ENCODE peak calls at places on chromosomes 1 and 21, in six cellular contexts. T is fibroblast of lung, F is epithelial cell of esophagus, Y is body of pancreas, S is progenitor cell of endocrine pancreas, P is cardiac fibroblast. B is an unnamed sample.

GRCh38 chr1:10451286-10451685 is 1.5 kb downstream of the CORT start:
- DNase-seq in T (peak), F (no peak), Y (no peak), S (no peak), P (peak), B (peak)

GRCh38 chr1:40801742-40802077 is 18.1 kb downstream of the KCNQ4 start:
- DNase-seq in T (no peak), F (no peak), Y (no peak), S (no peak), P (no peak), B (no peak)

GRCh38 chr1:232551281-232551835 is 78.6 kb downstream of the SIPA1L2 start:
- DNase-seq in T (peak), F (no peak), Y (no peak), S (no peak), P (no peak), B (no peak)

GRCh38 chr1:12600880-12601633 is 17.0 kb downstream of the DHRS3 start:
- DNase-seq in T (no peak), F (peak), Y (peak), S (no peak), P (no peak), B (peak)

GRCh38 chr21:35041122-35041521 is 8.0 kb downstream of the RUNX1 start:
- DNase-seq in T (no peak), F (no peak), Y (no peak), S (no peak), P (no peak), B (no peak)

GRCh38 chr1:65170511-65171142 is 22.6 kb downstream of the AK4 start:
- DNase-seq in T (no peak), F (peak), Y (peak), S (no peak), P (peak), B (peak)

GRCh38 chr1:145690587-145691558 is 16.3 kb downstream of the PDZK1 start:
- DNase-seq in T (peak), F (peak), Y (no peak), S (no peak), P (peak), B (peak)

GRCh38 chr1:170676628-170677027 is 12.7 kb downstream of the PRRX1 start:
- DNase-seq in T (peak), F (no peak), Y (no peak), S (no peak), P (peak), B (peak)

GRCh38 chr1:212749924-212750535 is 41.5 kb downstream of the NSL1 start:
- DNase-seq in T (peak), F (peak), Y (no peak), S (no peak), P (peak), B (peak)

GRCh38 chr1:17119744-17120482 is 662 bp upstream of the PADI2 start:
- DNase-seq in T (no peak), F (no peak), Y (no peak), S (no peak), P (no peak), B (no peak)

GRCh38 chr1:212699104-212699838 is 369 bp downstream of the BATF3 start:
- DNase-seq in T (peak), F (peak), Y (peak), S (peak), P (peak), B (no peak)

GRCh38 chr1:202237052-202237451 is 43.5 kb downstream of the LGR6 start:
- DNase-seq in T (no peak), F (peak), Y (no peak), S (peak), P (no peak), B (no peak)
- TF ChIP-seq CTCF in T (peak), F (peak), Y (peak), S (peak), P (peak), B (peak)

GRCh38 chr1:111441573-111442192 is 7.4 kb downstream of the WDR77 start:
- DNase-seq in T (peak), F (peak), Y (no peak), S (peak), P (peak), B (no peak)
- TF ChIP-seq CTCF in T (peak), F (peak), Y (peak), S (peak), P (peak), B (peak)

GRCh38 chr1:225809842-225810578 is at the start of gene EPHX1:
- DNase-seq in T (peak), F (peak), Y (peak), S (peak), P (peak), B (peak)
- TF ChIP-seq CTCF in T (peak), F (no peak), Y (peak), S (peak), P (peak), B (peak)

DNA sequence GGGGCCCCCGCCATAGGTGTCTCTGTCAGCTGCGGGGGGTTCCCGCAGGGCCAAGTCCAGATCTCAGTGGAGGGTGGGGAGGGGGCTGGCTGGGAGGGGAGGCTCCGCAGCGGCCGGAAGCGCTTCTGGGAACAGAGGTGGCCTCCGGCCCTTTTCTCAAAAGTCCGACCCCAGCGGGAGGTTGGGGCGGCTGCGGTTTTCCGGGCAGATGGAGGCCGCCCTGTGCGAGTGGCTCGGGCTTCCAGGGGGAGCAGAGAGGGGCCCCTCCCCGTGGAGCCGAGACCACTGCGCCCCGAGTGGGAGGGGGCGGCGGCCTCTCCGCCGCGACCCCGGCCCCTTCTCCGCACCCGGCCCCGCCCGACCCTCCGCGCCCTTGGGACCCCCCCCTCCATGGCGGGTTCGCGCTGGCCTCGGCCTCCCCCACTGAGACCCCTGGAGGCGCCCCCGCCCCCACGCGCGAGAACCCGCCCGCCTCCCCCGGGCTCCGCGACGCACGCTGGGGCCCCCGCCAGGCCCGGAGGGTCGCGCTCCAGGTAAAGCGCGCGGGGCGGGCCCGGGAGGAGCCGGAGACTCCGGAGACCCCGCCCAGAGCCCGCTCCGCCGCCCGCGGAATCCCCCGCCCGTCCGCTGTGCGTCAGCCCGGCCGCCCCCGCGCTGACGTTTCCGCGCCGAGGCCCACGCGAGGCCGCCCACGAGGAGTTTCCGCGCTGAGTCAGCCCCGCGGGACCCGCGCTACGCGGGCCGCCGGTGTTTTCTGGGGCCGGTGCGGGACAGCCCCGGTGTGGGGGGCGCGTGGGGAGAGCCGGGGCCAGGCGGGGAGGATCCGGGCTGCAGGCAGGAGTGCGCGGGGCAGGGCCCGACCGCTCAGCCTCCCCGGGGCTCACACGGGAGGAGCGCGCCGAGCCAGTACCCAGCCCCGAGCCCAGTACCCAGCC is 5.2 kb downstream of the TNFRSF18 start:
- DNase-seq in T (peak), F (peak), Y (no peak), S (no peak), P (peak), B (peak)
- TF ChIP-seq CTCF in T (no peak), F (no peak), Y (no peak), S (no peak), P (no peak), B (no peak)

DNA sequence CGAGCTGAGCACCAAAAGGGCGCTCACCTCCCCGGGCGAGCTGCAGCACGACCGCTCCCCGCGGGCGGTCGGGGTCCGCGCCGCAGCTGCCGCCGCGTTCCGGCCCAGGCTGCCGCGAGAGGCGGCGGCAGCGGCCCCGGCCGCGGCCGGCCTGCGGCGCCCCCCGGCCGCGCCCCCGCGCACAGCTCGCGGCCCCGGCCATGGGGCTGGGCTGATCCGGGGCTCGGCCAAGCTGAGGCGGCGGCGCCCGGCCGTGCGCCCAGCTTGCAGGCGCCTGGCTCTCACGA is 186 bp downstream of the EEIG2 start:
- DNase-seq in T (no peak), F (no peak), Y (no peak), S (peak), P (no peak), B (no peak)
- TF ChIP-seq CTCF in T (no peak), F (no peak), Y (no peak), S (no peak), P (no peak), B (no peak)